ENCODE peak calls at places on chromosome 11, in eight cellular contexts. K, X, Z, H, D, A, U and V are unnamed samples.

GRCh38 chr11:116558504-116559252 is 214.1 kb downstream of the BUD13 start:
- DNase-seq in K (peak), X (peak), Z (no peak), H (no peak), D (peak), A (no peak), U (no peak), V (no peak)

GRCh38 chr11:86620796-86621575 is 51.4 kb downstream of the ME3 start:
- DNase-seq in K (peak), X (peak), Z (no peak), H (no peak), D (no peak), A (no peak), U (no peak), V (no peak)

GRCh38 chr11:71962428-71963038 is 33.7 kb downstream of the RNF121 start:
- DNase-seq in K (peak), X (peak), Z (no peak), H (no peak), D (no peak), A (peak), U (no peak), V (no peak)

GRCh38 chr11:104163100-104164027 is 583 bp downstream of the PDGFD start:
- DNase-seq in K (peak), X (peak), Z (no peak), H (no peak), D (no peak), A (peak), U (peak), V (peak)

GRCh38 chr11:86955674-86956522 is 703 bp upstream of the FZD4 start:
- DNase-seq in K (peak), X (peak), Z (peak), H (peak), D (peak), A (peak), U (peak), V (peak)

GRCh38 chr11:118938491-118939411 is 13.0 kb upstream of the BCL9L start:
- DNase-seq in K (no peak), X (peak), Z (peak), H (no peak), D (peak), A (peak), U (no peak), V (no peak)

GRCh38 chr11:125451400-125452124 is 44.5 kb downstream of the FEZ1 start:
- DNase-seq in K (peak), X (peak), Z (no peak), H (peak), D (peak), A (no peak), U (peak), V (peak)

GRCh38 chr11:120021391-120021953 is 116.4 kb downstream of the TRIM29 start:
- DNase-seq in K (no peak), X (no peak), Z (no peak), H (no peak), D (no peak), A (no peak), U (no peak), V (no peak)

GRCh38 chr11:34644669-34645406 is 23.9 kb downstream of the EHF start:
- DNase-seq in K (no peak), X (peak), Z (no peak), H (no peak), D (peak), A (peak), U (no peak), V (no peak)

GRCh38 chr11:125952973-125953372 is 7.1 kb downstream of the VSIG10L2 start:
- DNase-seq in K (no peak), X (no peak), Z (peak), H (no peak), D (no peak), A (no peak), U (no peak), V (peak)

GRCh38 chr11:108224908-108225786 is 2.3 kb downstream of the ATM start:
- DNase-seq in K (no peak), X (no peak), Z (no peak), H (no peak), D (no peak), A (no peak), U (no peak), V (no peak)

GRCh38 chr11:59755701-59756495 is 722 bp downstream of the STX3 start:
- DNase-seq in K (peak), X (peak), Z (peak), H (peak), D (peak), A (peak), U (peak), V (peak)

DNA sequence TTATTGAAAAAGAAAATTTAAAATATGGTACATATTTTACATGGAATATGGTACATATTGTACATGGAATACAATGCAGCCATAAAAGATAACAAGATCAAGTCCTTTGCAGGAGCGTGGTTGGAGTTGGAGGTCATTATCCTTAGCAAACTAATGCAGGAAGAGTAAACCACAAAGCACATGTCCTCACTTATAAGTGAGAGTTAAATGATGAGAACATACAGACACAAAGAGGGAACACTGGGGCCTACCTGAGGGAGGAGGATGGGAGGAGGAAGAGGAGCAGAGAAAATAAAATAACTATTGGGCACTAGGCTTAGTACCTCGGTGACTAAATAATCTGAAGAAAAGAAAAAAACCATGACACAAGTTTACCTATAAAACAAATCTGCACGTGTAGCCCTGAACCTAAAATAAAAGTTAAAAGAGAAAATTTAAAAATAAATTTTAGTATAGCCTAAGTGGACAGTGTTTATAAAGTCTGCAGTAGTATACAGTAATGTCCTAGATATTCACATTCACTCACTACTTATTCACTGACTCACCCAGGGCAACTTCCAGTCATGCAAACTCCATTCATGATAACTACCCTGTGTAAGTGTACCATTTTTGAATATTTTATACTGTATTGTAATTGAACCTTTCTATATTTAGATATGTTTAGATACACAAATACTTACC is 204.4 kb downstream of the FAM76B start:
- DNase-seq in K (no peak), X (peak), Z (no peak), H (no peak), D (peak), A (no peak), U (no peak), V (no peak)
- H3K27ac ChIP-seq in K (no peak), X (peak), Z (no peak), H (no peak), D (peak), A (no peak), U (no peak), V (no peak)

GRCh38 chr11:130066338-130066737 is 3.4 kb upstream of the APLP2 start:
- DNase-seq in K (no peak), X (no peak), Z (no peak), H (no peak), D (no peak), A (no peak), U (no peak), V (no peak)

GRCh38 chr11:130068986-130069683 is 559 bp upstream of the APLP2 start:
- DNase-seq in K (peak), X (peak), Z (no peak), H (no peak), D (peak), A (peak), U (peak), V (peak)

GRCh38 chr11:130070109-130070828 is 575 bp downstream of the APLP2 start:
- DNase-seq in K (peak), X (peak), Z (peak), H (peak), D (no peak), A (no peak), U (peak), V (peak)

GRCh38 chr11:130069684-130070108 is at the start of gene APLP2:
- DNase-seq in K (peak), X (peak), Z (peak), H (peak), D (peak), A (peak), U (peak), V (peak)

DNA sequence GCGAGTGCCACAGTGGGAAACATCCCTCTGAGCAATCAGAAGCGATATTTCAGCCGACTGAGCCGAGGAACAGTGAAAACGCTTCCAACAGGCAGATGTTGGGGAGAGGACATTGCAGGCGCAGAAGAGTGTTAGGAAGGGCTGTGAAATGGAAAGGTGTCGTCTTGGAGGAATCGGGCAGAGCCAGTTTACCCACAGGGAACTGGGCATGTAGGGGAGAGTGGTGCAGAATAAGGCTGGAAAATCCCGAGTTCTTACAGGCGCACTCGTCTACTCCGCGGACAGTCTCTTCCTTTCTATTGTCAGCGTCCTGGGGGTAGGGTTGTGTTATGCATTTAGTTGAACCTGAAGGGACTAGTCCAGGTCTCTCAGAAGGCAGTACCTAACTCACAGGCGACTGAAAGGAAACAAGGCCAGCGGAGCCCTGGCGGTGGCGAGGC is 1.1 kb upstream of the APLP2 start:
- DNase-seq in K (no peak), X (no peak), Z (no peak), H (peak), D (no peak), A (no peak), U (peak), V (no peak)
- TF ChIP-seq CTCF in K (no peak), X (no peak), Z (no peak), H (no peak), D (no peak), A (no peak), U (no peak), V (no peak)

DNA sequence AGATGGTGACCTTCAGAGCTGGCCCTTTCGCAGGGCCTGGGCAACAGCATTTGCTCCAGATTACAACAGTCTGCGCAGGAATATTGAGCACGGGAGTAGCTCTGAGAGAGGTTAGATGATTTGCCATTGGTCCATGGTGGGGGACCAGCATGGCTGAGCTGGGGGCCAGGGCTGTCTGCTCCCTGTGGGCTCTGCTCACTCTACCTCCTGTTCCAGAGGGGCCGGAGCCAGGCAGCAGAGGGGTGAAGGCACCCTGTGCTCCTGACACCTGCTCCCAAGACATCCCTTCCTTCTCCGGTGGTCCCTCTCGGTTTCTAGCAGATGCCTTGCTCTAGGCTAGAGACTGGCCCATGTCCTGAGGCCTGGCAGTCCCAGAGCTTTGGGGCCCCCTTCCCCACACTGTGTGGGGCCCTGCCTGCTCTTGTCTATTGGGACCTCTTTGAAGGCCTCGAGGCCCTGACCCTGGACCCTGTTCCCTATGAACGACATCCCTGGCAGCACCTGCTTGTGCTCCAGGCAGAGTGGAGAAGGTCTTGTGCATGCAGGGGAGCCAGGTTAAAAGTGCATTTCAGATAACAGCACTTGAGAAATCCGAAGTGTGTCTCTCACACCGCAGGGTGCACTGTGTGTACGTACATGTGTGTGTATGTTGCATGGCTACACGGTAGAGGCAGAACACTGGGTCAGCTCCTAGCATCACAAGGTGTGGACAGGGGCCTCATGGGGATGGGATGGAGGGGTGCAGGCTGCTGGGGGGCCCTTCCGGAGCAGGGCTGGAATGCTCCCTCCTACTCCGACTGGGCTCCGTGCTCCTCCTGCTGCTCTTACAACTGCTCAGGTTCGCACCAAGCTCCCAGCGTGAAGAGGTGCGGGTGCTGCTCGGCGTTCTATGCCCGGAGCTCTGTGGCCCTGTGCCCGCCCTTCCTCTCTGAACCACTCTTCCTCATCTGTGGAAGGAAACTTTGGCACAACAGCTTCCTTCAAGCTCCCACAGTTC is 123.3 kb upstream of the B3GAT1 start:
- DNase-seq in K (no peak), X (no peak), Z (no peak), H (peak), D (no peak), A (no peak), U (no peak), V (no peak)
- H3K27ac ChIP-seq in K (no peak), X (no peak), Z (no peak), H (no peak), D (no peak), A (no peak), U (no peak), V (no peak)

GRCh38 chr11:32487270-32487669 is 51.9 kb upstream of the WT1 start:
- DNase-seq in K (no peak), X (no peak), Z (no peak), H (peak), D (no peak), A (peak), U (peak), V (no peak)
- TF ChIP-seq CTCF in K (no peak), X (no peak), Z (no peak), H (peak), D (peak), A (no peak), U (peak), V (peak)

GRCh38 chr11:11582261-11582701 is 39.5 kb downstream of the GALNT18 start:
- DNase-seq in K (peak), X (no peak), Z (no peak), H (no peak), D (no peak), A (no peak), U (no peak), V (no peak)
- H3K27ac ChIP-seq in K (no peak), X (no peak), Z (peak), H (no peak), D (no peak), A (peak), U (no peak), V (peak)

DNA sequence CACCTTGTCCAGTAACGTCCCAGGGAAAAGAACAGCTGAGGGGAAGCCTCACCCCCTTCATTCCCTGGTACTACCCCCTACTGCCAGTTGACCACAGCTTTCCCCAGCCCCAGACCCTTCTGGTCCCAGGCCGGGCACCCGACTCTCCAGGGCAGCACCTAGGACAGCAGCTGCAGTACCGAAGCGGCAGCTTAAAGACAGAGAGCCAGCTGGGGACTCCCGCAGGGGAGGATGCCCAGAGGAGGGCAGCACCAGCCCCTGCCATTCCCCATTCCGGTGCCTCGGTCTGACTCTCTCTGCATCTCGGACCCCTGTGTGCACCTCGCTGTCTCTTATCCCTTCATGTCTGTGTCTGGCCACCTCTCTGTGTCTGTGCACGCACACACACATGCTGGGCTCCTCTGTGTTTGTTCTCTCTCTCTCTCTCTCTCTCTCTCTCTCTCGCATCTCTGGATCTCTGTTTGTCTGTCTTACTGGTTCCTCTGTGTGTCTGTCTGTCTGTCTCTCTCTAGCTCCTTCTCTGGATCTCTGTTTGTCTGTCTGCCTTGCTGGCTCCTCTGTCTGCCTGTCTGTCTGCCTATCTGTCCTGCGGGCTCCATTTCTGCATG is 9.4 kb downstream of the IGSF9B start:
- DNase-seq in K (peak), X (peak), Z (no peak), H (peak), D (peak), A (peak), U (peak), V (peak)
- TF ChIP-seq CTCF in K (no peak), X (no peak), Z (peak), H (peak), D (peak), A (no peak), U (peak), V (peak)

GRCh38 chr11:20112291-20113146 is 47.8 kb downstream of the DBX1 start:
- DNase-seq in K (peak), X (peak), Z (no peak), H (no peak), D (peak), A (peak), U (no peak), V (peak)

GRCh38 chr11:20110908-20111669 is 49.2 kb downstream of the DBX1 start:
- DNase-seq in K (peak), X (peak), Z (no peak), H (peak), D (peak), A (peak), U (peak), V (no peak)

GRCh38 chr11:20114588-20114987 is 45.7 kb downstream of the DBX1 start:
- DNase-seq in K (no peak), X (peak), Z (no peak), H (no peak), D (no peak), A (no peak), U (no peak), V (no peak)

GRCh38 chr11:20111871-20112270 is 48.4 kb downstream of the DBX1 start:
- DNase-seq in K (no peak), X (no peak), Z (no peak), H (no peak), D (no peak), A (no peak), U (no peak), V (no peak)

GRCh38 chr11:20113147-20113435 is 47.2 kb downstream of the DBX1 start:
- DNase-seq in K (no peak), X (peak), Z (no peak), H (no peak), D (no peak), A (no peak), U (no peak), V (no peak)
- H3K27ac ChIP-seq in K (peak), X (peak), Z (no peak), H (no peak), D (peak), A (peak), U (no peak), V (peak)